ENCODE peak calls at places on chromosomes 7 and 10, in five cellular contexts. U is CD8-positive, alpha-beta memory T cell; D is H7; H is aorta; F is Peyer's patch. N is an unnamed sample.

GRCh38 chr10:132355297-132355696 is 23.3 kb downstream of the LRRC27 start:
- DNase-seq in F (peak; percentile 39), U (no peak), D (no peak), H (peak; percentile 55), N (no peak)

GRCh38 chr10:95183132-95183450 is 10.9 kb upstream of the ACSM6 start:
- DNase-seq in H (no peak), F (no peak), U (no peak), D (no peak), N (no peak)

GRCh38 chr10:314381-314780 is 179.1 kb downstream of the ZMYND11 start:
- DNase-seq in U (no peak), D (peak; percentile 32), F (no peak), H (no peak), N (no peak)

GRCh38 chr10:2143213-2143882 is 406.0 kb upstream of the ADARB2 start:
- DNase-seq in D (no peak), H (no peak), U (no peak), F (no peak), N (no peak)

GRCh38 chr10:123529146-123529760 is 136.9 kb upstream of the GPR26 start:
- DNase-seq in H (no peak), U (no peak), D (no peak), F (no peak), N (no peak)

GRCh38 chr7:16644987-16645592 is 464 bp downstream of the ANKMY2 start:
- DNase-seq in F (peak; percentile 69), U (no peak), D (peak; percentile 72), H (peak; percentile 75), N (peak; percentile 56)

GRCh38 chr10:75660833-75661232 is 229.4 kb downstream of the LRMDA start:
- DNase-seq in D (no peak), U (no peak), F (no peak), H (peak; percentile 77), N (no peak)

GRCh38 chr7:51292596-51292995 is 24.0 kb downstream of the COBL start:
- DNase-seq in U (no peak), H (no peak), D (no peak), F (no peak), N (no peak)

DNA sequence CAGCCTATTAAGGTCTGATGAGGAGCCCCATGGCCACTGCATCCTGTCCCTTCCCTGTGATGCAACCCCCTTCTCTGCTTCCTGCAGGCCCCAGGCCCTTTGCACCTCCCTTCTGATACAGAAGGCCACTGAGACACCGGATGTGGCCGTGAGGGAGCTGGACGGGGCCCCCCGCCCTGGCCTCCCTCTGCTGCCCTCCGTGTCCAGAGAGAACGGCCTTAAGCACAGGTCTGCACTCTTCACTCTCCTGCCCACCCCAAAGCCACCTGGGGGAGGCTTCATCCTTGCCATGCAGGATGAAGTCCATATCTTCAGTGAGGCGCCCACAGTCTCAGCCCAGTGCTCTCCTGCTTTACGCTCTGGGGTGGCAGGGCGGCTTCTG is 86.9 kb upstream of the GNA12 start:
- DNase-seq in H (no peak), F (peak; percentile 34), U (no peak), D (peak; percentile 17), N (no peak)
- H3K4me3 ChIP-seq in H (no peak overlapping the region), F (no peak overlapping the region), U (no peak overlapping the region), D (no peak overlapping the region), N (no peak overlapping the region)

DNA sequence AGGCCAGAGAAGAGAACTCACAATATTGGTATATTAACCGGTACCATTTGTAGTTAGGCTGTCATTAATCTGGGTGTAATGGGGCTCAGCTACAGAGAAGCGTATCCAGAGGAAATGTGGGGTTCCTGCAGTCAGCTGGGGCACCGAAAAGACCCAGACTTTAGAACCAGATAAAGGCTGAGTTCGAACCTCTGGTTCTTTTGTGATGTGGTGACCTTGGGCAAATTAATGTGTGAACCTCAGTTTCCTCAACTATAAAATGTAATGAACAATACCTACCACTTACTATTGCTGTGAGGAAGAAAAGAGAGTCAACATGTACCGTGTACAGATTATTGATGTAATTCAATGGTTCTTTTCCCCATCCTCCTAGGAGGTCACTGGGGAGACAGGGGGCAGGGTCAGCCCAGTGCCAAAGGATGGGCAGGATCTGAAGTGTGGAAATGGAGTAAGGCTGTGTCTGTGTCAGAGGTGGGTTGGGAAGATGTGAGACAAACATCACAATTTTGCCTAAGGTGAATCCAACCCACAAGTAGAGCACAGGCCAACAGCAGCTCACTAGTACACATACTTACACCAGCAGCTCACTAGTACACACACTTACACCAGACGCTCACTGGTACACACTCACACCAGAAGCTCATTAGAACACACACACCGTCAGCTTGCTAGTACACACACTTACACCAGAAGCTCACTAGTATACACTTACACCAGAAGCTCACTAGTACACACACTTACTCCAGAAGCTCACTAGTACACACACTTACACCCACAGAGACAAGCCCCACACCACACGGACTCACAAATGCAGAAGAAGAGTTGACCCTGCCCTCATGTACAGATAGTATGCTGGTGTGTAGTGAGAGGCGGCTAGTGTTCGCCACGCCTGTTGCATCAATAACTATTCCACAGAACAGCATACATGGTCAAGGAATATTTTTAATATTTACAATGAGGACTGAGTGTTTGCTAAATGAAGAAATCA is 28.0 kb downstream of the PRSS2 start:
- DNase-seq in D (no peak), H (no peak), F (no peak), U (peak; percentile 57), N (no peak)
- H3K4me3 ChIP-seq in D (no peak overlapping the region), H (no peak overlapping the region), F (peak overlapping the region; percentile 49), U (peak overlapping the region; percentile 79), N (no peak overlapping the region)

DNA sequence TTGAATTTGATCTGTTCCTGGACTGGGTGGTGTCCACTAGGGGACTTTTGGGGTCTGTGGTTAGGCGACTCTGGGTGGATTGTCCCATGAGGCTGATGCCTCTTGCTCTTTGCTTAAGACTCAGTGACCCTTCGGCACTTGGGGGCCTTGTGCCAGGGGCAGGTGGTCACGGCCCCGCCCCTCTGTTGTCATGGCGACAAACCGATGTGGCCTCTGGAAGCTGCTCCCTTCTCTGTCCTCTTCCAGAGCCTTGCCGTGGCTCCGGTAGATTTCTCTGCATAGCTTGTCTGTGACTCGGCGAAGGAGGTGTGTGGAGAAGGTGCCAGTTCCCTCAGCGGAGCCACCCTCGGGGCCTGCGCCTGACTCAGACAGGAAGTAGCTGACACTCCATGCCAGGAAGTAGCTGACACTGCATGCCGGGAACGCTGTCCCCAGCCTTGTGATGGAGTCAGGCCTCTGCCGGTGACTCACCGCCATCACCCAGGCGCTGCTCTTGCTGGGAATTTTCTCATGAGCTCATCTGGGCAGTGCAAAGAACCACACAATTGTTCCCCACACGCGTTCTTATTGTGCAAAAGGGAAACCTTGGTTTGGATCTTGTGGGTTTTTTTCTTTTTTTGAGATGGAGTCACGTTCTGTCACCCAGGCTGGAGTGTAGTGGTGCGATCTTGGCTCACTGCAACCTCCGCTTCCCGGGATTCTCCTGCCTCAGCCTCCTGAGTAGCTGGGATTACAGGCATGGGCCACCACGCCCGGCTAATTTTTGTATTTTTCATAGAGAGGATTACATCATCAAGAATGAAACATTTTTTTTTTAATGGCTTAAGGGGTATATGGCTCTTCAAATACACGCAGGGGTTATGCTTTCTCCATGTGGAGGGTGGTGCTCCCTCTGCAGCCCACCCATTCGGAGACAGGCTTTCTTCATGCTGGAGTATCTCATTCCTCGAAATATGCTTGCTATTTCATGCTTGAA is 72.6 kb downstream of the PFKFB3 start:
- DNase-seq in H (peak; percentile 97), F (peak; percentile 65), D (peak; percentile 43), U (peak; percentile 67), N (peak; percentile 97)
- H3K4me3 ChIP-seq in H (no peak overlapping the region), F (no peak overlapping the region), D (no peak overlapping the region), U (peak overlapping the region; percentile 51), N (no peak overlapping the region)

GRCh38 chr7:1538544-1539345 is 8.2 kb downstream of the MAFK start:
- DNase-seq in D (no peak), H (no peak), F (no peak), U (no peak), N (no peak)
- H3K4me3 ChIP-seq in D (no peak overlapping the region), H (peak overlapping the region; percentile 34), F (peak overlapping the region; percentile 27), U (no peak overlapping the region), N (no peak overlapping the region)

DNA sequence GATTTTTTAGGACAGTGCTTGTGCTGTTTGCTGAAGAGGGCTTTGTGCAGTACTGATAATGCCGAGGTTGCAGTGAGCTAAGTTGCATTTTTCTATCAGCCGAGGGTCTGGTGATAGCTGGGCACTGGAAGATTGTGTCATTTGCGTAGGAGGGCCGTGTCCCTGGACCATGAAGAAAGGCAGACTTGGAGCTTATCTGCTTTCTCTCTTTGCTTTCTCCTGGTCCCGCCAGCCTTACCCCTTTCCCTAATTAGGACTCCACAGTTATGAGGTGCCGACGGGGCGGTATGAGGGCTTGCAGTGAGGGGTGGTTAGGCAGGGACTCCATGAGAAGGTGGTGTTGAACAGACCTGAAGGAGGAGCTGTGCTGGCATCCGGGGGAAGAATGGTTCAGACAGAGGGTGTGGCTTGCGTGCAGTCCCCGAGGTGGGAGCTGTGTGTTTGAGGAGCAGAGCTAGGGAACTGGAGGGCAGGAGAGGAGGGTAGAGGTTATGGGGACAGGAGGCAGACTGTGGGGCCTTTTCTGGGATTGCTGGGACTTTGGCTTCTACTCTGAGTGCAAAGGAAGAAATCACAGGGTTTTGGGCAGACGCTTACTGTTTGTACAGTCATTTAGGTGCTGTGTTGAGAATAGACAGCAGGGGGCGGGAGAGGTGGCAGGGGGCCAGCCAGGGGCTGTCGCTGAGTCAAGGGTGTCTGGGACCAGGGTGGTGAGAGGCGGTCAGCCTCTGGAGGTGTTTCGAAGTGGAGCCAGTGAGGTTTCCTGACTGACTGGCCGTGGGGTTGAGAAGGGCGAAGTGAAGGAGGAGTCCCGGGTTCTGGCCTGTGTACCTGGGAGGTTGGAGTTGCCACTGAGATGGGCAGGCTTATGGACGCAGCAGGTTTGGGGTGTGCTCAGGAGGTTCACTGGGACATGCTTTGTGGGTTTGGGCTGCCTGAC is 43.4 kb downstream of the PRF1 start:
- DNase-seq in F (peak; percentile 64), U (peak; percentile 67), H (peak; percentile 63), D (peak; percentile 93), N (peak; percentile 80)
- H3K4me3 ChIP-seq in F (peak overlapping the region; percentile 33), U (peak overlapping the region; percentile 70), H (no peak overlapping the region), D (no peak overlapping the region), N (no peak overlapping the region)

GRCh38 chr7:7156663-7157062 is 25.7 kb upstream of the C1GALT1 start:
- DNase-seq in U (no peak), D (no peak), H (no peak), F (no peak), N (no peak)
- H3K4me3 ChIP-seq in U (peak overlapping the region; percentile 52), D (no peak overlapping the region), H (no peak overlapping the region), F (no peak overlapping the region), N (peak overlapping the region; percentile 50)

GRCh38 chr7:81926154-81926553 is 156.3 kb upstream of the HGF start:
- DNase-seq in F (no peak), U (no peak), D (no peak), H (no peak), N (peak; percentile 26)
- H3K4me3 ChIP-seq in F (no peak overlapping the region), U (no peak overlapping the region), D (no peak overlapping the region), H (no peak overlapping the region), N (no peak overlapping the region)

GRCh38 chr7:157483515-157483914 is 146.7 kb downstream of the DNAJB6 start:
- DNase-seq in H (peak; percentile 77), D (peak; percentile 77), F (no peak), U (no peak), N (no peak)

GRCh38 chr7:157482517-157483120 is 145.8 kb downstream of the DNAJB6 start:
- DNase-seq in F (no peak), D (no peak), U (no peak), H (no peak), N (no peak)

GRCh38 chr7:157481389-157481788 is 144.6 kb downstream of the DNAJB6 start:
- DNase-seq in H (peak; percentile 5), D (no peak), U (no peak), F (peak; percentile 1), N (no peak)

GRCh38 chr7:157480651-157481050 is 143.8 kb downstream of the DNAJB6 start:
- DNase-seq in U (no peak), H (peak; percentile 41), F (peak; percentile 15), D (no peak), N (no peak)

GRCh38 chr7:157482011-157482410 is 145.2 kb downstream of the DNAJB6 start:
- DNase-seq in F (no peak), U (no peak), D (no peak), H (peak; percentile 4), N (no peak)
- H3K4me3 ChIP-seq in F (no peak overlapping the region), U (no peak overlapping the region), D (no peak overlapping the region), H (no peak overlapping the region), N (no peak overlapping the region)